ENCODE peak calls at places on chromosomes 16 and 17, in five cellular contexts. W is heart left ventricle; L is stomach; N is CD8-positive, alpha-beta T cell; F is heart right ventricle. O is an unnamed sample.
A peak's percentile ranks its signal among the peaks of the same experiment; 100 is the strongest.

GRCh38 chr17:7109461-7110322 is 4.9 kb downstream of the ASGR2 start:
- DNase-seq in W (no peak), F (no peak), L (no peak), N (no peak), O (no peak)

GRCh38 chr16:626787-627457 is 3.9 kb upstream of the WFIKKN1 start:
- DNase-seq in W (no peak), N (no peak), F (no peak), L (no peak), O (peak; percentile 95)

GRCh38 chr16:26765087-26765486 is 301.6 kb upstream of the C16orf82 start:
- DNase-seq in L (no peak), N (no peak), W (peak; percentile 13), F (no peak), O (no peak)

GRCh38 chr16:19167710-19168172 is 299 bp upstream of the SYT17 start:
- DNase-seq in W (peak; percentile 64), L (peak; percentile 81), F (peak; percentile 77), N (no peak), O (peak; percentile 57)

GRCh38 chr16:50591800-50592771 is 43.9 kb downstream of the NKD1 start:
- DNase-seq in L (peak; percentile 37), F (peak; percentile 81), N (no peak), W (peak; percentile 56), O (peak; percentile 97)

GRCh38 chr16:22424161-22424937 is 49.9 kb upstream of the CDR2 start:
- DNase-seq in W (no peak), F (peak; percentile 25), L (no peak), N (no peak), O (peak; percentile 89)

GRCh38 chr16:15055141-15056053 is 477 bp downstream of the NTAN1 start:
- DNase-seq in N (peak; percentile 77), W (peak; percentile 40), F (peak; percentile 69), L (no peak), O (peak; percentile 63)

GRCh38 chr17:78915872-78916632 is 9.1 kb downstream of the TIMP2 start:
- DNase-seq in W (peak; percentile 57), N (no peak), F (no peak), L (peak; percentile 42), O (peak; percentile 61)

GRCh38 chr17:19281161-19281560 is 44.0 kb downstream of the EPN2 start:
- DNase-seq in N (no peak), F (no peak), W (no peak), L (no peak), O (no peak)

GRCh38 chr16:88012360-88012759 is 61.1 kb downstream of the BANP start:
- DNase-seq in L (peak; percentile 11), W (no peak), F (no peak), N (no peak), O (no peak)

GRCh38 chr17:65696739-65697394 is 135.4 kb upstream of the AXIN2 start:
- DNase-seq in N (no peak), W (no peak), L (no peak), F (no peak), O (no peak)

GRCh38 chr17:59287887-59288286 is 43.6 kb upstream of the YPEL2 start:
- DNase-seq in W (no peak), L (no peak), N (no peak), F (no peak), O (no peak)

GRCh38 chr16:11354733-11355574 is 9.7 kb downstream of the RMI2 start:
- DNase-seq in N (peak; percentile 69), F (no peak), W (no peak), L (no peak), O (peak; percentile 49)

GRCh38 chr16:48612621-48613020 is 2.6 kb upstream of the N4BP1 start:
- DNase-seq in N (no peak), W (no peak), L (peak; percentile 1), F (no peak), O (no peak)

GRCh38 chr17:77317091-77317519 is 176.3 kb downstream of the SEC14L1 start:
- DNase-seq in W (no peak), F (no peak), N (no peak), L (no peak), O (no peak)

GRCh38 chr17:36812762-36813161 is 124.5 kb upstream of the LHX1 start:
- DNase-seq in W (no peak), N (no peak), L (no peak), F (no peak), O (no peak)

GRCh38 chr17:32323784-32324590 is 18.0 kb downstream of the C17orf75 start:
- DNase-seq in N (no peak), W (no peak), F (no peak), L (peak; percentile 54), O (peak; percentile 70)

GRCh38 chr16:82867425-82867824 is 240.7 kb downstream of the CDH13 start:
- DNase-seq in N (no peak), W (no peak), F (no peak), L (no peak), O (peak; percentile 15)

GRCh38 chr16:60142991-60143705 is 1409.0 kb upstream of the GOT2 start:
- DNase-seq in L (no peak), N (no peak), W (no peak), F (no peak), O (no peak)

GRCh38 chr17:62848334-62848733 is 40.2 kb upstream of the MARCHF10 start:
- DNase-seq in F (no peak), L (no peak), W (no peak), N (no peak), O (no peak)

GRCh38 chr17:19338031-19338990 is 24.2 kb downstream of the B9D1 start:
- DNase-seq in L (peak; percentile 74), F (peak; percentile 57), N (peak; percentile 63), W (peak; percentile 64), O (peak; percentile 33)

GRCh38 chr17:76354317-76354729 is 607 bp upstream of the PRPSAP1 start:
- DNase-seq in N (no peak), F (no peak), L (no peak), W (no peak), O (peak; percentile 31)

GRCh38 chr17:63405741-63406261 is 40.3 kb downstream of the CYB561 start:
- DNase-seq in L (no peak), N (no peak), F (no peak), W (no peak), O (no peak)

GRCh38 chr17:27443491-27443890 is 12.8 kb upstream of the KSR1 start:
- DNase-seq in F (no peak), N (no peak), L (no peak), W (no peak), O (no peak)

GRCh38 chr16:27982184-27982583 is 81.3 kb downstream of the GSG1L start:
- DNase-seq in N (no peak), L (no peak), F (no peak), W (no peak), O (no peak)

GRCh38 chr16:9126609-9127008 is 35.2 kb downstream of the HAPSTR1 start:
- DNase-seq in L (no peak), W (no peak), F (no peak), N (no peak), O (peak; percentile 35)

GRCh38 chr17:48961516-48962233 is 6.7 kb downstream of the GIP start:
- DNase-seq in L (no peak), F (no peak), W (no peak), N (no peak), O (no peak)

GRCh38 chr17:17785407-17785806 is 51.4 kb downstream of the SREBF1 start:
- DNase-seq in N (no peak), W (no peak), L (no peak), F (no peak), O (peak; percentile 49)

GRCh38 chr17:429589-429988 is 77.0 kb upstream of the RPH3AL start:
- DNase-seq in F (no peak), N (no peak), L (no peak), W (no peak), O (no peak)

GRCh38 chr16:1318268-1318545 is 8.8 kb downstream of the UBE2I start:
- DNase-seq in N (no peak), W (no peak), L (no peak), F (no peak), O (no peak)

GRCh38 chr16:85965125-85965524 is 66.2 kb downstream of the IRF8 start:
- DNase-seq in F (no peak), N (no peak), L (no peak), W (no peak), O (no peak)

GRCh38 chr16:85959686-85960085 is 60.7 kb downstream of the IRF8 start:
- DNase-seq in N (no peak), F (no peak), L (no peak), W (no peak), O (no peak)

GRCh38 chr16:85963746-85964370 is 64.9 kb downstream of the IRF8 start:
- DNase-seq in W (peak; percentile 54), F (peak; percentile 72), L (peak; percentile 50), N (no peak), O (no peak)

GRCh38 chr16:85960486-85961046 is 61.6 kb downstream of the IRF8 start:
- DNase-seq in W (no peak), L (no peak), N (no peak), F (no peak), O (no peak)

GRCh38 chr16:85961988-85962915 is 63.3 kb downstream of the IRF8 start:
- DNase-seq in N (no peak), F (no peak), W (no peak), L (no peak), O (no peak)
- TF ChIP-seq CTCF in N (no peak), F (no peak), W (no peak), L (no peak), O (no peak)

GRCh38 chr17:4937553-4937952 is 2.3 kb downstream of the SLC25A11 start:
- DNase-seq in F (no peak), W (no peak), N (no peak), L (no peak), O (no peak)

GRCh38 chr17:4936436-4936835 is 3.4 kb downstream of the SLC25A11 start:
- DNase-seq in W (no peak), F (no peak), L (no peak), N (no peak), O (no peak)

GRCh38 chr17:4938670-4939553 is 934 bp downstream of the SLC25A11 start:
- DNase-seq in F (no peak), L (no peak), W (no peak), N (no peak), O (no peak)

GRCh38 chr17:4939554-4939803 is 367 bp downstream of the SLC25A11 start:
- DNase-seq in N (no peak), L (no peak), W (no peak), F (no peak), O (peak; percentile 73)

GRCh38 chr17:4938069-4938491 is 1.8 kb downstream of the SLC25A11 start:
- DNase-seq in N (no peak), F (no peak), L (no peak), W (no peak), O (no peak)
- H3K4me1 ChIP-seq in N (peaks cover 48% of the 10 kb centered on the region), F (peaks cover 62% of the 10 kb centered on the region), L (peaks cover 39% of the 10 kb centered on the region), W (peaks cover 22% of the 10 kb centered on the region), O (peaks cover 35% of the 10 kb centered on the region)

GRCh38 chr17:40330850-40331470 is 22.0 kb downstream of the RARA start:
- DNase-seq in F (peak; percentile 19), L (no peak), W (peak; percentile 16), N (no peak), O (no peak)
- TF ChIP-seq CTCF in F (no peak), L (no peak), W (no peak), N (no peak), O (no peak)

GRCh38 chr17:57448288-57449283 is 192.3 kb downstream of the MSI2 start:
- DNase-seq in N (no peak), F (no peak), L (no peak), W (no peak), O (no peak)

GRCh38 chr17:57444632-57445031 is 188.3 kb downstream of the MSI2 start:
- DNase-seq in N (no peak), W (no peak), F (no peak), L (no peak), O (no peak)

GRCh38 chr17:57445772-57446472 is 189.6 kb downstream of the MSI2 start:
- DNase-seq in F (no peak), L (no peak), N (no peak), W (no peak), O (no peak)

GRCh38 chr17:57445051-57445450 is 188.7 kb downstream of the MSI2 start:
- DNase-seq in F (no peak), L (no peak), W (no peak), N (no peak), O (peak; percentile 39)

GRCh38 chr17:57447357-57448019 is 191.2 kb downstream of the MSI2 start:
- DNase-seq in W (no peak), L (no peak), F (no peak), N (no peak), O (no peak)
- H3K4me1 ChIP-seq in W (peaks cover 18% of the 10 kb centered on the region), L (peaks cover 6% of the 10 kb centered on the region), F (peaks cover 58% of the 10 kb centered on the region), N (peaks cover 26% of the 10 kb centered on the region), O (peaks cover 32% of the 10 kb centered on the region)